ENCODE peak calls at places on chromosomes 12 and 14, in seven cellular contexts. One of them, this sample, is unnamed.

GRCh38 chr12:31797230-31797872 is 68.5 kb upstream of the AMN1 start:
- DNase-seq in psoas muscle: no peak
- DNase-seq in ovary: no peak
- DNase-seq in A549: no peak
- DNase-seq in WERI-Rb-1: no peak
- DNase-seq in foreskin fibroblast: no peak
- DNase-seq in lower leg skin: no peak
- DNase-seq in this sample: no peak

GRCh38 chr12:6915023-6915788 is 826 bp downstream of the ENO2 start:
- DNase-seq in psoas muscle: no peak
- DNase-seq in ovary: no peak
- DNase-seq in A549: peak
- DNase-seq in WERI-Rb-1: peak
- DNase-seq in foreskin fibroblast: peak
- DNase-seq in lower leg skin: no peak
- DNase-seq in this sample: no peak

GRCh38 chr12:130973109-130973508 is 19.4 kb downstream of the ADGRD1 start:
- DNase-seq in psoas muscle: no peak
- DNase-seq in ovary: no peak
- DNase-seq in A549: no peak
- DNase-seq in WERI-Rb-1: no peak
- DNase-seq in foreskin fibroblast: no peak
- DNase-seq in lower leg skin: no peak
- DNase-seq in this sample: no peak

GRCh38 chr14:23414254-23414653 is 6.2 kb upstream of the MYH6 start:
- DNase-seq in psoas muscle: no peak
- DNase-seq in ovary: no peak
- DNase-seq in A549: no peak
- DNase-seq in WERI-Rb-1: no peak
- DNase-seq in foreskin fibroblast: no peak
- DNase-seq in lower leg skin: no peak
- DNase-seq in this sample: no peak

GRCh38 chr12:108312073-108312884 is 26.8 kb downstream of the CMKLR1 start:
- DNase-seq in psoas muscle: peak
- DNase-seq in ovary: no peak
- DNase-seq in A549: no peak
- DNase-seq in WERI-Rb-1: no peak
- DNase-seq in foreskin fibroblast: no peak
- DNase-seq in lower leg skin: no peak
- DNase-seq in this sample: no peak

GRCh38 chr14:82067221-82067620 is 533.6 kb upstream of the SEL1L start:
- DNase-seq in psoas muscle: no peak
- DNase-seq in ovary: no peak
- DNase-seq in A549: no peak
- DNase-seq in WERI-Rb-1: no peak
- DNase-seq in foreskin fibroblast: no peak
- DNase-seq in lower leg skin: no peak
- DNase-seq in this sample: no peak

GRCh38 chr12:54419088-54419887 is at the start of gene ITGA5:
- DNase-seq in psoas muscle: peak
- DNase-seq in ovary: peak
- DNase-seq in A549: peak
- DNase-seq in WERI-Rb-1: peak
- DNase-seq in foreskin fibroblast: peak
- DNase-seq in lower leg skin: peak
- DNase-seq in this sample: peak

GRCh38 chr12:122064780-122065588 is 13.6 kb upstream of the MLXIP start:
- DNase-seq in psoas muscle: peak
- DNase-seq in ovary: peak
- DNase-seq in A549: peak
- DNase-seq in WERI-Rb-1: peak
- DNase-seq in foreskin fibroblast: peak
- DNase-seq in lower leg skin: no peak
- DNase-seq in this sample: no peak

GRCh38 chr12:15720299-15720698 is 68.9 kb downstream of the EPS8 start:
- DNase-seq in psoas muscle: no peak
- DNase-seq in ovary: no peak
- DNase-seq in A549: no peak
- DNase-seq in WERI-Rb-1: no peak
- DNase-seq in foreskin fibroblast: peak
- DNase-seq in lower leg skin: no peak
- DNase-seq in this sample: no peak

GRCh38 chr12:16347391-16348298 is at the start of gene MGST1:
- DNase-seq in psoas muscle: peak
- DNase-seq in ovary: no peak
- DNase-seq in A549: peak
- DNase-seq in WERI-Rb-1: peak
- DNase-seq in foreskin fibroblast: peak
- DNase-seq in lower leg skin: peak
- DNase-seq in this sample: no peak

GRCh38 chr14:72961579-72962335 is 35.5 kb downstream of the DCAF4 start:
- DNase-seq in psoas muscle: no peak
- DNase-seq in ovary: no peak
- DNase-seq in A549: peak
- DNase-seq in WERI-Rb-1: no peak
- DNase-seq in foreskin fibroblast: peak
- DNase-seq in lower leg skin: no peak
- DNase-seq in this sample: no peak

GRCh38 chr14:68293404-68293803 is 473.8 kb downstream of the RAD51B start:
- DNase-seq in psoas muscle: no peak
- DNase-seq in ovary: no peak
- DNase-seq in A549: no peak
- DNase-seq in WERI-Rb-1: no peak
- DNase-seq in foreskin fibroblast: no peak
- DNase-seq in lower leg skin: no peak
- DNase-seq in this sample: no peak

GRCh38 chr14:92160619-92161018 is 38.9 kb downstream of the CPSF2 start:
- DNase-seq in psoas muscle: no peak
- DNase-seq in ovary: no peak
- DNase-seq in A549: peak
- DNase-seq in WERI-Rb-1: no peak
- DNase-seq in foreskin fibroblast: peak
- DNase-seq in lower leg skin: peak
- DNase-seq in this sample: no peak

GRCh38 chr14:105855246-105855892 is 329.0 kb downstream of the TMEM121 start:
- DNase-seq in psoas muscle: peak
- DNase-seq in ovary: no peak
- DNase-seq in A549: no peak
- DNase-seq in WERI-Rb-1: no peak
- DNase-seq in foreskin fibroblast: no peak
- DNase-seq in lower leg skin: no peak
- DNase-seq in this sample: peak

GRCh38 chr14:36996133-36996856 is 176.1 kb downstream of the SLC25A21 start:
- DNase-seq in psoas muscle: no peak
- DNase-seq in ovary: no peak
- DNase-seq in A549: peak
- DNase-seq in WERI-Rb-1: no peak
- DNase-seq in foreskin fibroblast: peak
- DNase-seq in lower leg skin: peak
- DNase-seq in this sample: no peak

GRCh38 chr12:108598553-108599250 is 818 bp upstream of the TMEM119 start:
- DNase-seq in psoas muscle: no peak
- DNase-seq in ovary: no peak
- DNase-seq in A549: no peak
- DNase-seq in WERI-Rb-1: no peak
- DNase-seq in foreskin fibroblast: no peak
- DNase-seq in lower leg skin: no peak
- DNase-seq in this sample: no peak

GRCh38 chr14:56207626-56208297 is 89.6 kb downstream of the PELI2 start:
- DNase-seq in psoas muscle: no peak
- DNase-seq in ovary: no peak
- DNase-seq in A549: no peak
- DNase-seq in WERI-Rb-1: no peak
- DNase-seq in foreskin fibroblast: peak
- DNase-seq in lower leg skin: no peak
- DNase-seq in this sample: no peak

GRCh38 chr12:86275356-86275755 is 19.2 kb upstream of the MGAT4C start:
- DNase-seq in psoas muscle: no peak
- DNase-seq in ovary: no peak
- DNase-seq in A549: no peak
- DNase-seq in WERI-Rb-1: peak
- DNase-seq in foreskin fibroblast: no peak
- DNase-seq in lower leg skin: no peak
- DNase-seq in this sample: no peak

GRCh38 chr12:91331371-91331770 is 148.8 kb upstream of the DCN start:
- DNase-seq in psoas muscle: no peak
- DNase-seq in ovary: no peak
- DNase-seq in A549: no peak
- DNase-seq in WERI-Rb-1: peak
- DNase-seq in foreskin fibroblast: peak
- DNase-seq in lower leg skin: no peak
- DNase-seq in this sample: no peak

GRCh38 chr14:30874999-30875787 is 834 bp downstream of the COCH start:
- DNase-seq in psoas muscle: peak
- DNase-seq in ovary: no peak
- DNase-seq in A549: no peak
- DNase-seq in WERI-Rb-1: no peak
- DNase-seq in foreskin fibroblast: peak
- DNase-seq in lower leg skin: no peak
- DNase-seq in this sample: no peak

GRCh38 chr12:128047266-128048060 is 219.5 kb upstream of the TMEM132C start:
- DNase-seq in psoas muscle: no peak
- DNase-seq in ovary: no peak
- DNase-seq in A549: no peak
- DNase-seq in WERI-Rb-1: peak
- DNase-seq in foreskin fibroblast: no peak
- DNase-seq in lower leg skin: no peak
- DNase-seq in this sample: no peak

GRCh38 chr14:102524451-102525212 is 15.1 kb upstream of the ANKRD9 start:
- DNase-seq in psoas muscle: peak
- DNase-seq in ovary: peak
- DNase-seq in A549: peak
- DNase-seq in WERI-Rb-1: peak
- DNase-seq in foreskin fibroblast: peak
- DNase-seq in lower leg skin: peak
- DNase-seq in this sample: peak

GRCh38 chr14:90561031-90561430 is 164.2 kb downstream of the CALM1 start:
- DNase-seq in psoas muscle: peak
- DNase-seq in ovary: no peak
- DNase-seq in A549: no peak
- DNase-seq in WERI-Rb-1: no peak
- DNase-seq in foreskin fibroblast: no peak
- DNase-seq in lower leg skin: no peak
- DNase-seq in this sample: no peak

GRCh38 chr14:23580948-23581281 is 2.3 kb upstream of the JPH4 start:
- DNase-seq in psoas muscle: no peak
- DNase-seq in ovary: no peak
- DNase-seq in A549: peak
- DNase-seq in WERI-Rb-1: no peak
- DNase-seq in foreskin fibroblast: no peak
- DNase-seq in lower leg skin: no peak
- DNase-seq in this sample: no peak

GRCh38 chr12:15364221-15365170 is 42.2 kb downstream of the PTPRO start:
- DNase-seq in psoas muscle: no peak
- DNase-seq in ovary: no peak
- DNase-seq in A549: no peak
- DNase-seq in WERI-Rb-1: no peak
- DNase-seq in foreskin fibroblast: peak
- DNase-seq in lower leg skin: no peak
- DNase-seq in this sample: no peak

GRCh38 chr14:96038558-96038919 is 623 bp upstream of the C14orf132 start:
- DNase-seq in psoas muscle: no peak
- DNase-seq in ovary: no peak
- DNase-seq in A549: no peak
- DNase-seq in WERI-Rb-1: no peak
- DNase-seq in foreskin fibroblast: no peak
- DNase-seq in lower leg skin: no peak
- DNase-seq in this sample: peak
- H3K4me3 ChIP-seq in psoas muscle: peak
- H3K4me3 ChIP-seq in ovary: peak
- H3K4me3 ChIP-seq in A549: peak
- H3K4me3 ChIP-seq in WERI-Rb-1: peak
- H3K4me3 ChIP-seq in foreskin fibroblast: peak
- H3K4me3 ChIP-seq in lower leg skin: peak
- H3K4me3 ChIP-seq in this sample: peak

GRCh38 chr14:88333036-88333435 is 10.0 kb upstream of the KCNK10 start:
- DNase-seq in psoas muscle: no peak
- DNase-seq in ovary: no peak
- DNase-seq in A549: no peak
- DNase-seq in WERI-Rb-1: no peak
- DNase-seq in foreskin fibroblast: no peak
- DNase-seq in lower leg skin: no peak
- DNase-seq in this sample: no peak
- TF ChIP-seq CTCF in psoas muscle: no peak
- TF ChIP-seq CTCF in ovary: no peak
- TF ChIP-seq CTCF in A549: no peak
- TF ChIP-seq CTCF in WERI-Rb-1: no peak
- TF ChIP-seq CTCF in foreskin fibroblast: no peak
- TF ChIP-seq CTCF in lower leg skin: no peak
- TF ChIP-seq CTCF in this sample: no peak

DNA sequence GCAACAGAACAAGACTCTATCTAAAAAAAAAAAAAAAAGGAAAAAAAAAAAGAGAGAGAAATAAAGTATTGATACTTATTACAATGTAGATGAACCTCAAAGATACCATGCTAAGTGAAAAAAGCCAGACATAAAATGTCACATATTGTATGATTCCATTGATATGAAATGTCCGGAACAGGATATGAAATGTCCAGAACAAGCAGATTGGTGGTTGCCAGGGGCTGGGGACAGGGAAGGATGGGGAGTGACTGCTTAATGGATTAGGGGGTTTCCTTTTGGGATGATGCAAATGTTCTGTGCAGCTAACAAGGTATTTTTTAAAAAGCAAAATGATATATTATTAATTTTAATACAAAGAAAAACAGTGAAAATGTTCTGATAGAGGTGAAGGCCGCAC is 5.0 kb downstream of the HVCN1 start:
- DNase-seq in psoas muscle: no peak
- DNase-seq in ovary: no peak
- DNase-seq in A549: no peak
- DNase-seq in WERI-Rb-1: no peak
- DNase-seq in foreskin fibroblast: no peak
- DNase-seq in lower leg skin: no peak
- DNase-seq in this sample: no peak
- H3K4me3 ChIP-seq in psoas muscle: no peak
- H3K4me3 ChIP-seq in ovary: no peak
- H3K4me3 ChIP-seq in A549: no peak
- H3K4me3 ChIP-seq in WERI-Rb-1: no peak
- H3K4me3 ChIP-seq in foreskin fibroblast: no peak
- H3K4me3 ChIP-seq in lower leg skin: no peak
- H3K4me3 ChIP-seq in this sample: no peak

GRCh38 chr12:57497223-57498142 is 9.6 kb downstream of the MARS1 start:
- DNase-seq in psoas muscle: no peak
- DNase-seq in ovary: no peak
- DNase-seq in A549: no peak
- DNase-seq in WERI-Rb-1: no peak
- DNase-seq in foreskin fibroblast: no peak
- DNase-seq in lower leg skin: no peak
- DNase-seq in this sample: no peak

GRCh38 chr12:57496822-57497221 is 9.0 kb downstream of the MARS1 start:
- DNase-seq in psoas muscle: no peak
- DNase-seq in ovary: no peak
- DNase-seq in A549: no peak
- DNase-seq in WERI-Rb-1: no peak
- DNase-seq in foreskin fibroblast: no peak
- DNase-seq in lower leg skin: no peak
- DNase-seq in this sample: no peak

GRCh38 chr12:57498571-57498970 is 10.7 kb downstream of the MARS1 start:
- DNase-seq in psoas muscle: no peak
- DNase-seq in ovary: no peak
- DNase-seq in A549: no peak
- DNase-seq in WERI-Rb-1: no peak
- DNase-seq in foreskin fibroblast: no peak
- DNase-seq in lower leg skin: no peak
- DNase-seq in this sample: no peak

GRCh38 chr12:57500213-57500612 is 12.3 kb downstream of the MARS1 start:
- DNase-seq in psoas muscle: no peak
- DNase-seq in ovary: no peak
- DNase-seq in A549: no peak
- DNase-seq in WERI-Rb-1: no peak
- DNase-seq in foreskin fibroblast: no peak
- DNase-seq in lower leg skin: no peak
- DNase-seq in this sample: no peak

GRCh38 chr12:57498143-57498524 is 10.3 kb downstream of the MARS1 start:
- DNase-seq in psoas muscle: no peak
- DNase-seq in ovary: no peak
- DNase-seq in A549: no peak
- DNase-seq in WERI-Rb-1: no peak
- DNase-seq in foreskin fibroblast: no peak
- DNase-seq in lower leg skin: no peak
- DNase-seq in this sample: no peak
- TF ChIP-seq CTCF in psoas muscle: no peak
- TF ChIP-seq CTCF in ovary: no peak
- TF ChIP-seq CTCF in A549: no peak
- TF ChIP-seq CTCF in WERI-Rb-1: no peak
- TF ChIP-seq CTCF in foreskin fibroblast: no peak
- TF ChIP-seq CTCF in lower leg skin: no peak
- TF ChIP-seq CTCF in this sample: no peak

This sample was measured in coronary artery.